ENCODE peak calls at places on chromosomes 4 and X, in six cellular contexts. D, V, H, W, Q and M are unnamed samples.

GRCh38 chrX:133391116-133391515 is 24.2 kb downstream of the GPC4 start:
- DNase-seq in Q (no peak), H (no peak), W (no peak), D (no peak), V (no peak), M (no peak)

GRCh38 chr4:77777135-77777777 is 41.9 kb downstream of the CNOT6L start:
- DNase-seq in V (no peak), W (no peak), Q (no peak), H (no peak), D (no peak), M (no peak)

GRCh38 chr4:169410839-169411770 is 140.3 kb upstream of the SH3RF1 start:
- DNase-seq in Q (peak), H (no peak), V (peak), D (peak), W (no peak), M (no peak)

GRCh38 chr4:140971077-140971792 is 162.0 kb downstream of the RNF150 start:
- DNase-seq in H (no peak), Q (no peak), W (no peak), V (no peak), D (no peak), M (no peak)

GRCh38 chr4:142091085-142091513 is 454.7 kb downstream of the IL15 start:
- DNase-seq in D (peak), H (no peak), Q (no peak), V (peak), W (no peak), M (no peak)

GRCh38 chr4:88446124-88446523 is 10.8 kb upstream of the HERC5 start:
- DNase-seq in V (no peak), W (no peak), Q (no peak), D (peak), H (no peak), M (no peak)

GRCh38 chrX:39983715-39984114 is 114.0 kb downstream of the BCOR start:
- DNase-seq in D (peak), H (no peak), V (no peak), W (no peak), Q (no peak), M (no peak)

GRCh38 chrX:40434947-40435346 is 145.8 kb upstream of the ATP6AP2 start:
- DNase-seq in D (no peak), W (no peak), Q (no peak), H (peak), V (peak), M (no peak)

GRCh38 chr4:71974681-71975080 is 57.1 kb upstream of the NPFFR2 start:
- DNase-seq in W (no peak), D (peak), H (no peak), V (no peak), Q (no peak), M (no peak)

GRCh38 chr4:15577508-15577907 is 77.6 kb downstream of the FBXL5 start:
- DNase-seq in V (no peak), Q (no peak), D (no peak), H (no peak), W (no peak), M (no peak)

GRCh38 chr4:24330198-24330972 is 254.0 kb downstream of the DHX15 start:
- DNase-seq in H (no peak), W (no peak), Q (no peak), V (no peak), D (peak), M (no peak)

GRCh38 chrX:22351966-22352365 is 79.3 kb downstream of the CBLL2 start:
- DNase-seq in V (no peak), W (no peak), H (no peak), Q (no peak), D (peak), M (no peak)

GRCh38 chr4:187840814-187841213 is 154.8 kb upstream of the ZFP42 start:
- DNase-seq in D (peak), Q (no peak), W (no peak), H (no peak), V (no peak), M (no peak)

GRCh38 chr4:168883513-168883912 is 126.5 kb downstream of the CBR4 start:
- DNase-seq in Q (no peak), D (no peak), V (no peak), W (no peak), H (no peak), M (no peak)

GRCh38 chr4:159023741-159024140 is 79.1 kb upstream of the RAPGEF2 start:
- DNase-seq in Q (no peak), H (no peak), V (no peak), D (no peak), W (no peak), M (no peak)

GRCh38 chr4:85756938-85757337 is 282.0 kb downstream of the ARHGAP24 start:
- DNase-seq in W (no peak), D (peak), V (peak), Q (no peak), H (no peak), M (no peak)

GRCh38 chr4:118865091-118865708 is 23.5 kb upstream of the SYNPO2 start:
- DNase-seq in V (peak), Q (no peak), W (peak), D (peak), H (peak), M (peak)

GRCh38 chrX:153507484-153508178 is 9.8 kb upstream of the ATP2B3 start:
- DNase-seq in V (peak), Q (peak), W (peak), D (peak), H (no peak), M (peak)

GRCh38 chrX:21374163-21374993 is at the start of gene CNKSR2:
- DNase-seq in Q (peak), W (peak), H (peak), D (peak), V (peak), M (no peak)

GRCh38 chr4:17283832-17284231 is 228.1 kb downstream of the QDPR start:
- DNase-seq in Q (no peak), W (peak), H (no peak), D (no peak), V (no peak), M (no peak)

GRCh38 chr4:169295822-169296221 is 25.1 kb upstream of the SH3RF1 start:
- DNase-seq in Q (no peak), W (no peak), V (no peak), D (no peak), H (no peak), M (no peak)

GRCh38 chr4:56637791-56638190 is 43.3 kb downstream of the HOPX start:
- DNase-seq in Q (no peak), D (no peak), W (peak), V (no peak), H (no peak), M (no peak)

GRCh38 chr4:168608771-168609170 is 111.9 kb downstream of the PALLD start:
- DNase-seq in W (no peak), Q (no peak), H (no peak), D (no peak), V (no peak), M (no peak)

GRCh38 chrX:10749113-10749512 is 128.7 kb upstream of the MID1 start:
- DNase-seq in H (no peak), W (no peak), Q (no peak), V (no peak), D (no peak), M (no peak)

GRCh38 chr4:181688416-181688815 is 554.8 kb upstream of the TENM3 start:
- DNase-seq in D (no peak), W (no peak), V (no peak), H (no peak), Q (no peak), M (no peak)

GRCh38 chrX:23333842-23334535 is 660 bp upstream of the PTCHD1 start:
- DNase-seq in H (no peak), W (no peak), Q (no peak), V (no peak), D (no peak), M (no peak)

GRCh38 chr4:118034061-118034785 is at the start of gene NDST3:
- DNase-seq in V (peak), Q (no peak), D (peak), H (peak), W (peak), M (peak)

GRCh38 chr4:105944535-105944934 is 49.3 kb downstream of the NPNT start:
- DNase-seq in H (no peak), V (peak), W (no peak), D (no peak), Q (no peak), M (no peak)

GRCh38 chr4:158871050-158871724 is 102.4 kb downstream of the FNIP2 start:
- DNase-seq in H (no peak), D (no peak), Q (no peak), W (no peak), V (no peak), M (no peak)

GRCh38 chrX:3712080-3712869 is 1.2 kb downstream of the PRKX start:
- DNase-seq in H (no peak), W (no peak), V (peak), Q (no peak), D (peak), M (no peak)